ENCODE peak calls at places on chromosomes 2 and 18, in five cellular contexts. V is activated CD4-positive, alpha-beta T cell treated with anti-CD3 and anti-CD28 coated beads, Interleukin-2, amount 50 U/mL, for 4 hours; N is GM12865; W is brain microvascular endothelial cell; A is T-helper 2 cell. Q is an unnamed sample.

GRCh38 chr18:57438669-57439616 is 3.8 kb downstream of the ONECUT2 start:
- DNase-seq in V (no peak), N (no peak), W (no peak), A (no peak), Q (no peak)

GRCh38 chr2:18639756-18640453 is 50.5 kb upstream of the NT5C1B start:
- DNase-seq in V (no peak), N (no peak), W (no peak), A (no peak), Q (no peak)

GRCh38 chr2:8202139-8202538 is 479.7 kb upstream of the ID2 start:
- DNase-seq in V (no peak), N (peak), W (no peak), A (no peak), Q (no peak)

GRCh38 chr2:240429341-240429871 is 6.1 kb upstream of the GPC1 start:
- DNase-seq in V (no peak), N (no peak), W (no peak), A (no peak), Q (no peak)

GRCh38 chr2:178846458-178846802 is 39.2 kb upstream of the TTN start:
- DNase-seq in V (no peak), N (no peak), W (peak), A (no peak), Q (no peak)

GRCh38 chr2:98693477-98693876 is 37.5 kb downstream of the MGAT4A start:
- DNase-seq in V (no peak), N (no peak), W (no peak), A (no peak), Q (no peak)

GRCh38 chr2:18455256-18455862 is 105.1 kb downstream of the RDH14 start:
- DNase-seq in V (no peak), N (no peak), W (peak), A (no peak), Q (no peak)

GRCh38 chr2:44522846-44523245 is 161.1 kb downstream of the CAMKMT start:
- DNase-seq in V (no peak), N (no peak), W (no peak), A (no peak), Q (no peak)

GRCh38 chr2:186205243-186205642 is 280.8 kb upstream of the ZC3H15 start:
- DNase-seq in V (no peak), N (no peak), W (no peak), A (no peak), Q (no peak)

GRCh38 chr2:9811679-9812511 is 31.4 kb upstream of the TAF1B start:
- DNase-seq in V (no peak), N (no peak), W (no peak), A (no peak), Q (no peak)

GRCh38 chr18:11937874-11938478 is 29.9 kb upstream of the MPPE1 start:
- DNase-seq in V (peak), N (peak), W (peak), A (peak), Q (peak)

GRCh38 chr2:239895669-239896068 is 129.5 kb downstream of the NDUFA10 start:
- DNase-seq in V (no peak), N (no peak), W (no peak), A (no peak), Q (no peak)

GRCh38 chr18:13614701-13615288 is 111.6 kb downstream of the FAM210A start:
- DNase-seq in V (peak), N (peak), W (no peak), A (no peak), Q (no peak)